ENCODE peak calls at places on chromosome 17, in ten cellular contexts. D is esophagus muscularis mucosa; R is GM23338; J is RWPE2; C is ascending aorta; S is naive thymus-derived CD4-positive, alpha-beta T cell; M is prostate gland; Y is HCT116; V is fibroblast of pulmonary artery; F is iPS DF 6.9. Z is an unnamed sample.

GRCh38 chr17:37305406-37305905 is 70.3 kb upstream of the C17orf78 start:
- DNase-seq in D (no peak), R (no peak), J (no peak), C (no peak), S (no peak), M (no peak), Y (no peak), V (no peak), F (no peak), Z (no peak)

GRCh38 chr17:82974136-82974952 is 105.1 kb upstream of the METRNL start:
- DNase-seq in D (no peak), R (no peak), J (no peak), C (no peak), S (no peak), M (no peak), Y (no peak), V (no peak), F (no peak), Z (no peak)

GRCh38 chr17:62617894-62618472 is 9.5 kb upstream of the MRC2 start:
- DNase-seq in D (no peak), R (no peak), J (no peak), C (no peak), S (no peak), M (no peak), Y (no peak), V (peak), F (no peak), Z (no peak)

GRCh38 chr17:31093866-31094599 is 744 bp upstream of the NF1 start:
- DNase-seq in D (no peak), R (peak), J (no peak), C (no peak), S (peak), M (no peak), Y (no peak), V (no peak), F (no peak), Z (no peak)

GRCh38 chr17:39626671-39627169 is at the start of gene PPP1R1B:
- DNase-seq in D (no peak), R (peak), J (no peak), C (no peak), S (no peak), M (no peak), Y (no peak), V (no peak), F (no peak), Z (no peak)

GRCh38 chr17:39209317-39210092 is 9.4 kb downstream of the RPL19 start:
- DNase-seq in D (no peak), R (peak), J (no peak), C (peak), S (peak), M (peak), Y (no peak), V (peak), F (no peak), Z (no peak)

GRCh38 chr17:68401288-68401687 is 56.0 kb downstream of the WIPI1 start:
- DNase-seq in D (peak), R (no peak), J (no peak), C (no peak), S (no peak), M (no peak), Y (no peak), V (no peak), F (no peak), Z (no peak)

GRCh38 chr17:32297424-32297823 is 31.8 kb downstream of the RHBDL3 start:
- DNase-seq in D (no peak), R (no peak), J (no peak), C (no peak), S (no peak), M (no peak), Y (no peak), V (no peak), F (no peak), Z (no peak)

GRCh38 chr17:53319947-53320346 is 502.8 kb upstream of the KIF2B start:
- DNase-seq in D (no peak), R (no peak), J (no peak), C (no peak), S (no peak), M (no peak), Y (no peak), V (no peak), F (no peak), Z (no peak)

GRCh38 chr17:38747385-38748328 is 479 bp downstream of the PCGF2 start:
- DNase-seq in D (no peak), R (peak), J (no peak), C (no peak), S (no peak), M (peak), Y (no peak), V (no peak), F (no peak), Z (no peak)

GRCh38 chr17:21211825-21212479 is 2.0 kb downstream of the TMEM11 start:
- DNase-seq in D (no peak), R (no peak), J (no peak), C (no peak), S (no peak), M (no peak), Y (no peak), V (no peak), F (no peak), Z (no peak)

GRCh38 chr17:40121191-40121885 is 433 bp upstream of the MSL1 start:
- DNase-seq in D (no peak), R (peak), J (no peak), C (no peak), S (no peak), M (no peak), Y (no peak), V (peak), F (no peak), Z (no peak)

GRCh38 chr17:59027750-59028149 is 78.9 kb downstream of the TRIM37 start:
- DNase-seq in D (no peak), R (no peak), J (no peak), C (no peak), S (no peak), M (no peak), Y (no peak), V (no peak), F (no peak), Z (no peak)

GRCh38 chr17:44350733-44351226 is 5.7 kb downstream of the GRN start:
- DNase-seq in D (no peak), R (peak), J (no peak), C (no peak), S (peak), M (peak), Y (no peak), V (peak), F (no peak), Z (no peak)

GRCh38 chr17:44247346-44248219 is 20.4 kb downstream of the SLC4A1 start:
- DNase-seq in D (no peak), R (no peak), J (no peak), C (no peak), S (no peak), M (no peak), Y (no peak), V (no peak), F (no peak), Z (no peak)

GRCh38 chr17:18258356-18259038 is at the start of gene FLII:
- DNase-seq in D (no peak), R (peak), J (peak), C (peak), S (peak), M (peak), Y (no peak), V (peak), F (no peak), Z (no peak)

GRCh38 chr17:54948380-54948779 is 20.1 kb downstream of the COX11 start:
- DNase-seq in D (no peak), R (no peak), J (no peak), C (no peak), S (no peak), M (no peak), Y (peak), V (peak), F (no peak), Z (peak)

GRCh38 chr17:27485125-27485524 is 28.9 kb downstream of the KSR1 start:
- DNase-seq in D (no peak), R (no peak), J (no peak), C (no peak), S (no peak), M (no peak), Y (no peak), V (no peak), F (no peak), Z (no peak)

GRCh38 chr17:64448665-64449512 is at the start of gene MILR1:
- DNase-seq in D (no peak), R (no peak), J (no peak), C (peak), S (no peak), M (no peak), Y (peak), V (peak), F (no peak), Z (peak)

GRCh38 chr17:71063127-71063526 is 893.8 kb downstream of the KCNJ2 start:
- DNase-seq in D (no peak), R (no peak), J (no peak), C (no peak), S (no peak), M (no peak), Y (no peak), V (no peak), F (no peak), Z (no peak)

GRCh38 chr17:71057938-71058337 is 888.6 kb downstream of the KCNJ2 start:
- DNase-seq in D (no peak), R (no peak), J (no peak), C (no peak), S (no peak), M (no peak), Y (no peak), V (no peak), F (no peak), Z (no peak)

GRCh38 chr17:71052971-71053370 is 883.6 kb downstream of the KCNJ2 start:
- DNase-seq in D (no peak), R (no peak), J (no peak), C (no peak), S (no peak), M (no peak), Y (no peak), V (no peak), F (no peak), Z (no peak)

GRCh38 chr17:71055128-71055527 is 885.8 kb downstream of the KCNJ2 start:
- DNase-seq in D (no peak), R (no peak), J (no peak), C (no peak), S (no peak), M (no peak), Y (no peak), V (peak), F (no peak), Z (no peak)

GRCh38 chr17:71057448-71057847 is 888.1 kb downstream of the KCNJ2 start:
- DNase-seq in D (no peak), R (no peak), J (no peak), C (no peak), S (no peak), M (no peak), Y (no peak), V (peak), F (no peak), Z (no peak)
- H3K4me3 ChIP-seq in D (no peak), R (no peak), J (no peak), C (no peak), S (no peak), M (no peak), Y (no peak), V (no peak), F (no peak), Z (no peak)

GRCh38 chr17:50289268-50289667 is 15.0 kb downstream of the TMEM92 start:
- DNase-seq in D (no peak), R (no peak), J (no peak), C (no peak), S (no peak), M (no peak), Y (no peak), V (peak), F (no peak), Z (no peak)

GRCh38 chr17:50290074-50290702 is 15.9 kb downstream of the TMEM92 start:
- DNase-seq in D (peak), R (no peak), J (no peak), C (peak), S (no peak), M (peak), Y (peak), V (peak), F (no peak), Z (peak)

GRCh38 chr17:50285941-50286340 is 11.7 kb downstream of the TMEM92 start:
- DNase-seq in D (no peak), R (no peak), J (no peak), C (no peak), S (no peak), M (no peak), Y (no peak), V (no peak), F (no peak), Z (no peak)

GRCh38 chr17:50292465-50292864 is 18.2 kb downstream of the TMEM92 start:
- DNase-seq in D (no peak), R (no peak), J (no peak), C (no peak), S (no peak), M (no peak), Y (no peak), V (no peak), F (no peak), Z (no peak)

DNA sequence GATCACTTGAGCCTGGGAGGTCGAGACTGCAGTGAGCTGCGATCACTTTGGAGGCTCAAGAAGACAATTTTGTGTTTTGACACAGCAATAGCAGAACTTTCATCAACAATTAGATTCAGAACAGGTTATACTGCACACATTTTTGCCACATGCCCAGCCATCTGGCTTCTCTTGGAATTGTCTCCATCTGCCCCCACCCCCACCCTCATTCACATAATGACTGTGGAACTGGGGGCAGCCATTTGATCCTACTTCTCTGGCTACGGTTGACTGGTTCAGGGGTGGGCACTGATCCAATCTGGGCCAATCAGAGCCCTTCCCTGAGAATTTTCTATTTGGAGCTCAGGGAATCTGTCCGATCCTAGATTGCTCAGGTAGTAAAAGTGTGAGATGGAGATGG is 14.0 kb downstream of the TMEM92 start:
- DNase-seq in D (no peak), R (no peak), J (no peak), C (no peak), S (no peak), M (no peak), Y (no peak), V (no peak), F (no peak), Z (no peak)
- H3K4me3 ChIP-seq in D (no peak), R (no peak), J (no peak), C (peak), S (no peak), M (no peak), Y (no peak), V (no peak), F (no peak), Z (no peak)

GRCh38 chr17:75828051-75828400 is 16.2 kb downstream of the UNC13D start:
- DNase-seq in D (no peak), R (peak), J (no peak), C (no peak), S (no peak), M (no peak), Y (no peak), V (no peak), F (no peak), Z (no peak)
- H3K4me3 ChIP-seq in D (peak), R (peak), J (no peak), C (no peak), S (peak), M (no peak), Y (no peak), V (no peak), F (no peak), Z (no peak)

DNA sequence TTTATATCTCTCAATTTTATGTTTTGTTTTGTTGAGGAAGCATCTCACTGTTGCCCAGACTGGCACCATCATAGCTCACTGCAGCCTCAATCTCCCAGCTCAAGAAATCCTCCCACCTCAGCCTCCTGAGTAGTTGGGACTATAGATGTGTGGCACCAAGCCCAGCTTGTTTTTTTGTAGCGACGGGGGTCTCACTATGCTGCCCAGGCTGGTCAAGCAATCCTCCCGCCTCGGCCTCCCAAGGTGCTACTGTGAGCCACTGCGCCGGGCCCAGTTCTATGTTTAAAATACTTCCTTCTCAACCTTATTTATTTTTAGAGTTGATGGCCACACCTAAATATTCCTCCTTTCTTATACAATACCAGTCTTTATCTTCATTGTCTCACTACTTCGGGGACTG is 1.9 kb upstream of the NFE2L1 start:
- DNase-seq in D (no peak), R (no peak), J (no peak), C (no peak), S (no peak), M (no peak), Y (no peak), V (no peak), F (no peak), Z (no peak)
- H3K4me3 ChIP-seq in D (no peak), R (peak), J (no peak), C (no peak), S (no peak), M (no peak), Y (no peak), V (no peak), F (no peak), Z (no peak)

GRCh38 chr17:7235693-7236665 is 1.7 kb upstream of the DVL2 start:
- DNase-seq in D (no peak), R (no peak), J (no peak), C (no peak), S (no peak), M (no peak), Y (no peak), V (peak), F (no peak), Z (no peak)

GRCh38 chr17:7236808-7237207 is 2.4 kb downstream of the PHF23 start:
- DNase-seq in D (no peak), R (no peak), J (no peak), C (no peak), S (no peak), M (no peak), Y (no peak), V (no peak), F (no peak), Z (no peak)

GRCh38 chr17:7237761-7238417 is 1.4 kb downstream of the PHF23 start:
- DNase-seq in D (no peak), R (peak), J (no peak), C (peak), S (peak), M (peak), Y (no peak), V (peak), F (no peak), Z (no peak)

GRCh38 chr17:7238418-7239090 is 703 bp downstream of the PHF23 start:
- DNase-seq in D (no peak), R (no peak), J (no peak), C (peak), S (no peak), M (no peak), Y (no peak), V (no peak), F (no peak), Z (no peak)

DNA sequence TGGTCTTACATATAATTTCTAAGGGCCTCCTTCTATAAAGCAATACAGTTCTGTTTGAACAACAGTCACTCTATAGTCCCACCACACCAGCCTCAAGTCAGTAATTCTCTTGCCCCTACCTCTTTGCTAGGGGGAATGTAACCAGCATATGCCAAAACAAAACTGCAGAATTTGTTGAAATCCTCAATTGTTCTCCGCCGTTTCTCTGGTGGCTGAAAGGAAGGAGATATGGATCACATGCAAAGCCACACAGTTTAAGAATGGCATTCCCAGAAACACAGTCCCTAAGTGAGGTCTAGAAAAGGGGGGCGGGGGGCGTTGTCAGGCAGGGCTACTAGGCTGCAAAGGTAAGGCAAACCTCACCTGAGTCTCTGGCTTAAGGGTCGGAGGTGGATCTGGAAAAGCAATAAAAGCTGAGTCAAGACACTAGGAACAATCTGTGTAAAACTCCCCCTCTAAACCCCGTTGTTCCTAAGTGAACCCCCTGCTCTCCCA is 1.9 kb downstream of the PHF23 start:
- DNase-seq in D (no peak), R (no peak), J (no peak), C (peak), S (no peak), M (no peak), Y (no peak), V (no peak), F (no peak), Z (no peak)
- H3K4me3 ChIP-seq in D (peak), R (peak), J (peak), C (peak), S (peak), M (peak), Y (peak), V (peak), F (peak), Z (peak)

DNA sequence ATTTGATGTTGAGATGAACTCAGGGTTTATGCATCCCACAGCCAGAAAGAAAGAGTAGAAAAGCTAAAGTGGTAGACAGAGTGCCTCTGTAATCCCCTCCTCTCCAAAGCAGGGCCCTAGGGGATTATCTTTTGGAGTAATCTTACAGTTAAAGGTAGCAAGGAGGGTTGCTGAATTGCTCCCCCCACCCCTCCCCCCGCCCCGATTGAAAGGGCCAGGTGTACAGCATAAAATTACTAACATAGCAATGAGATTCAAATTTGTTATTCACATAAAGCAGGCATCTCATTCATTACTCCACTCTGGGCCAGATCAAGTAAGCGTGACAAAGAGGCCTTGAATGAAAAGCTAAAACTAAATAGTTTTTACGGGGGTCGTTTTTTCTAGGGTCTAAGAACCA is 72.7 kb downstream of the STH start:
- DNase-seq in D (no peak), R (no peak), J (no peak), C (no peak), S (no peak), M (no peak), Y (no peak), V (no peak), F (no peak), Z (no peak)
- H3K4me3 ChIP-seq in D (no peak), R (no peak), J (no peak), C (no peak), S (no peak), M (no peak), Y (no peak), V (no peak), F (no peak), Z (no peak)

GRCh38 chr17:19383681-19384470 is 3.1 kb downstream of the MFAP4 start:
- DNase-seq in D (no peak), R (no peak), J (no peak), C (no peak), S (no peak), M (no peak), Y (no peak), V (no peak), F (no peak), Z (no peak)
- H3K4me3 ChIP-seq in D (no peak), R (no peak), J (no peak), C (no peak), S (no peak), M (no peak), Y (no peak), V (no peak), F (no peak), Z (no peak)

GRCh38 chr17:2755941-2756724 is 6.7 kb upstream of the CCDC92B start:
- DNase-seq in D (no peak), R (peak), J (no peak), C (no peak), S (no peak), M (no peak), Y (no peak), V (no peak), F (no peak), Z (no peak)
- H3K4me3 ChIP-seq in D (peak), R (peak), J (peak), C (peak), S (no peak), M (peak), Y (peak), V (no peak), F (peak), Z (peak)

GRCh38 chr17:1643999-1644492 is 1.5 kb downstream of the SCARF1 start:
- DNase-seq in D (no peak), R (no peak), J (no peak), C (no peak), S (no peak), M (no peak), Y (no peak), V (no peak), F (no peak), Z (no peak)
- H3K4me3 ChIP-seq in D (peak), R (peak), J (peak), C (peak), S (peak), M (peak), Y (peak), V (no peak), F (peak), Z (peak)